ENCODE peak calls at places on chromosome 2, in seven cellular contexts. X, D, L, E, S, H and C are unnamed samples.

GRCh38 chr2:128325665-128326181 is 7.1 kb upstream of the HS6ST1 start:
- DNase-seq in X (peak), H (no peak), L (no peak), D (no peak), E (peak), S (no peak), C (no peak)

GRCh38 chr2:11427224-11427623 is 38.7 kb downstream of the E2F6 start:
- DNase-seq in H (no peak), L (no peak), D (no peak), S (no peak), E (no peak), X (no peak), C (no peak)

GRCh38 chr2:226981731-226982373 is 146.0 kb downstream of the RHBDD1 start:
- DNase-seq in X (no peak), D (no peak), L (no peak), E (no peak), S (no peak), H (no peak), C (no peak)

GRCh38 chr2:60558536-60558935 is 5.1 kb upstream of the BCL11A start:
- DNase-seq in L (no peak), H (no peak), E (no peak), X (no peak), S (no peak), D (no peak), C (no peak)

GRCh38 chr2:116074161-116074560 is 1631.7 kb downstream of the DPP10 start:
- DNase-seq in X (no peak), S (no peak), E (no peak), H (no peak), L (no peak), D (no peak), C (no peak)

GRCh38 chr2:164784376-164784775 is 57.2 kb downstream of the COBLL1 start:
- DNase-seq in S (no peak), X (peak), D (peak), H (no peak), E (no peak), L (no peak), C (peak)

GRCh38 chr2:166610180-166610919 is 116.3 kb upstream of the SCN7A start:
- DNase-seq in D (no peak), E (no peak), S (no peak), L (no peak), H (no peak), X (peak), C (no peak)

GRCh38 chr2:127201452-127201851 is 18.6 kb downstream of the CYP27C1 start:
- DNase-seq in X (no peak), L (no peak), H (no peak), S (no peak), D (no peak), E (peak), C (no peak)

GRCh38 chr2:95018861-95019550 is 6.5 kb upstream of the MAL start:
- DNase-seq in E (no peak), H (no peak), X (no peak), L (no peak), D (no peak), S (no peak), C (no peak)

GRCh38 chr2:23418490-23418911 is 33.5 kb downstream of the KLHL29 start:
- DNase-seq in D (no peak), X (no peak), L (peak), S (no peak), H (no peak), E (peak), C (peak)

GRCh38 chr2:1886405-1886992 is 142.2 kb upstream of the PXDN start:
- DNase-seq in D (peak), H (peak), L (peak), X (peak), E (peak), S (peak), C (peak)

GRCh38 chr2:166812166-166812891 is 76.0 kb upstream of the XIRP2 start:
- DNase-seq in E (no peak), L (no peak), S (no peak), X (no peak), D (no peak), H (no peak), C (no peak)

GRCh38 chr2:150733219-150733618 is 245.8 kb upstream of the RND3 start:
- DNase-seq in H (no peak), S (no peak), E (no peak), D (no peak), L (no peak), X (no peak), C (no peak)

GRCh38 chr2:239522740-239523119 is 121.9 kb upstream of the HDAC4 start:
- DNase-seq in L (no peak), S (no peak), H (no peak), D (no peak), X (no peak), E (no peak), C (no peak)

GRCh38 chr2:33598472-33599174 is 476 bp downstream of the FAM98A start:
- DNase-seq in H (peak), X (peak), D (no peak), S (peak), E (peak), L (peak), C (peak)

GRCh38 chr2:60262178-60262577 is 291.3 kb downstream of the BCL11A start:
- DNase-seq in X (no peak), H (no peak), L (no peak), S (no peak), E (no peak), D (no peak), C (no peak)

GRCh38 chr2:229713371-229714079 is 830 bp downstream of the DNER start:
- DNase-seq in H (peak), X (peak), L (peak), S (peak), D (no peak), E (peak), C (no peak)

GRCh38 chr2:54741250-54741649 is 17.8 kb downstream of the EML6 start:
- DNase-seq in L (no peak), D (no peak), X (no peak), H (no peak), E (no peak), S (no peak), C (no peak)

GRCh38 chr2:10286216-10287037 is 16.3 kb upstream of the HPCAL1 start:
- DNase-seq in E (no peak), S (no peak), D (no peak), X (no peak), H (no peak), L (no peak), C (no peak)

GRCh38 chr2:42800461-42800962 is 8.1 kb upstream of the HAAO start:
- DNase-seq in D (no peak), S (no peak), H (no peak), X (no peak), E (no peak), L (no peak), C (no peak)

GRCh38 chr2:101827246-101827645 is 129.7 kb downstream of the MAP4K4 start:
- DNase-seq in D (no peak), S (no peak), E (no peak), H (no peak), L (peak), X (no peak), C (peak)

GRCh38 chr2:120323807-120324399 is 22.0 kb upstream of the INHBB start:
- DNase-seq in L (peak), D (no peak), X (no peak), S (no peak), H (no peak), E (no peak), C (no peak)

GRCh38 chr2:44999540-44999939 is 9.7 kb downstream of the SIX2 start:
- DNase-seq in S (no peak), H (no peak), D (no peak), E (no peak), L (no peak), X (no peak), C (no peak)

GRCh38 chr2:115443550-115444185 is 1001.2 kb downstream of the DPP10 start:
- DNase-seq in L (no peak), S (no peak), X (no peak), E (no peak), D (no peak), H (no peak), C (peak)

GRCh38 chr2:25707927-25708326 is 34.5 kb upstream of the DTNB start:
- DNase-seq in S (peak), L (no peak), H (no peak), D (no peak), E (no peak), X (no peak), C (no peak)

GRCh38 chr2:138356178-138356577 is 145.4 kb upstream of the SPOPL start:
- DNase-seq in E (no peak), L (peak), S (no peak), D (no peak), X (no peak), H (no peak), C (no peak)

GRCh38 chr2:237450108-237450507 is 36.1 kb upstream of the COL6A3 start:
- DNase-seq in H (no peak), S (no peak), E (no peak), D (no peak), X (no peak), L (no peak), C (no peak)

GRCh38 chr2:205495819-205496218 is 186.5 kb upstream of the NRP2 start:
- DNase-seq in L (peak), X (no peak), E (no peak), D (no peak), S (no peak), H (no peak), C (no peak)

GRCh38 chr2:190990132-190990531 is 23.8 kb downstream of the STAT1 start:
- DNase-seq in S (no peak), H (no peak), D (no peak), X (no peak), L (no peak), E (no peak), C (no peak)

GRCh38 chr2:163856941-163857340 is 121.1 kb upstream of the FIGN start:
- DNase-seq in H (no peak), L (no peak), D (no peak), E (no peak), S (no peak), X (no peak), C (no peak)

GRCh38 chr2:135052997-135053474 is 944 bp downstream of the RAB3GAP1 start:
- DNase-seq in E (no peak), D (no peak), S (peak), H (peak), X (no peak), L (peak), C (no peak)

GRCh38 chr2:173881886-173882285 is 83.3 kb downstream of the SP3 start:
- DNase-seq in H (no peak), X (no peak), D (no peak), S (no peak), E (no peak), L (no peak), C (no peak)

GRCh38 chr2:44005831-44006230 is 10.0 kb upstream of the LRPPRC start:
- DNase-seq in L (peak), E (no peak), D (no peak), X (no peak), S (no peak), H (no peak), C (no peak)

GRCh38 chr2:190266314-190266713 is 53.3 kb downstream of the HIBCH start:
- DNase-seq in S (no peak), E (no peak), L (no peak), D (no peak), X (no peak), H (no peak), C (no peak)